ENCODE peak calls at places on chromosome 4, in nine cellular contexts. H is heart right ventricle, G is body of pancreas, S is AG04449, X is mammary epithelial cell, A is heart left ventricle, Y is GM13977, V is kidney, F is cardiac muscle cell. W is an unnamed sample.
A peak's percentile ranks its signal among the peaks of the same experiment; 100 is the strongest.

GRCh38 chr4:139609647-139610046 is 53.6 kb upstream of the SETD7 start:
- DNase-seq in X (peak; percentile 19), H (no peak), F (peak; percentile 28), V (no peak), S (no peak), Y (no peak), G (no peak), A (no peak), W (no peak)

GRCh38 chr4:87038837-87039715 is 104.3 kb downstream of the AFF1 start:
- DNase-seq in H (peak; percentile 71), F (peak; percentile 78), X (peak; percentile 89), S (no peak), A (no peak), V (peak; percentile 91), G (peak; percentile 80), Y (no peak), W (no peak)

GRCh38 chr4:102878901-102879300 is 10.1 kb downstream of the CISD2 start:
- DNase-seq in A (no peak), S (no peak), H (no peak), G (no peak), Y (no peak), F (no peak), X (no peak), V (no peak), W (no peak)

GRCh38 chr4:3362431-3363287 is 69.8 kb downstream of the RGS12 start:
- DNase-seq in G (no peak), Y (no peak), H (no peak), S (no peak), F (no peak), X (no peak), V (no peak), A (no peak), W (no peak)

GRCh38 chr4:146916479-146917076 is 29.1 kb downstream of the TTC29 start:
- DNase-seq in S (peak; percentile 4), X (peak; percentile 3), G (no peak), A (no peak), V (no peak), F (peak; percentile 65), H (no peak), Y (peak; percentile 12), W (peak; percentile 16)

GRCh38 chr4:73731968-73732610 is 8.3 kb upstream of the CXCL8 start:
- DNase-seq in F (no peak), S (no peak), Y (no peak), X (no peak), G (no peak), A (no peak), H (peak; percentile 15), V (no peak), W (no peak)

GRCh38 chr4:71026086-71026485 is 32.6 kb downstream of the DCK start:
- DNase-seq in G (peak; percentile 47), A (no peak), X (peak; percentile 35), V (no peak), S (no peak), F (peak; percentile 73), H (peak; percentile 25), Y (no peak), W (peak; percentile 23)

GRCh38 chr4:158578476-158578875 is 56.8 kb downstream of the RXFP1 start:
- DNase-seq in A (no peak), F (peak; percentile 45), H (no peak), G (no peak), V (no peak), Y (no peak), S (no peak), X (peak; percentile 43), W (peak; percentile 20)

GRCh38 chr4:91170756-91171155 is 1043.6 kb downstream of the CCSER1 start:
- DNase-seq in G (no peak), A (no peak), V (no peak), Y (no peak), S (no peak), F (no peak), H (no peak), X (no peak), W (no peak)

GRCh38 chr4:39812500-39812899 is 114.6 kb downstream of the UBE2K start:
- DNase-seq in V (no peak), G (no peak), X (no peak), F (no peak), A (no peak), H (no peak), S (no peak), Y (no peak), W (no peak)

GRCh38 chr4:176841730-176842129 is 49.0 kb upstream of the VEGFC start:
- DNase-seq in F (peak; percentile 49), A (no peak), X (peak; percentile 76), S (peak; percentile 87), G (no peak), H (no peak), V (no peak), Y (no peak), W (no peak)

GRCh38 chr4:1369091-1369450 is 22.1 kb downstream of the UVSSA start:
- DNase-seq in V (peak; percentile 65), X (no peak), G (no peak), Y (no peak), F (no peak), H (no peak), A (peak; percentile 49), S (no peak), W (no peak)

GRCh38 chr4:16513876-16514275 is 287.6 kb upstream of the TAPT1 start:
- DNase-seq in F (no peak), V (no peak), A (no peak), H (no peak), Y (no peak), S (no peak), X (no peak), G (no peak), W (no peak)

GRCh38 chr4:184843984-184844554 is 18.3 kb upstream of the ACSL1 start:
- DNase-seq in A (no peak), S (no peak), G (no peak), Y (no peak), H (no peak), V (no peak), X (no peak), F (peak; percentile 47), W (no peak)

GRCh38 chr4:69858683-69859082 is 1.3 kb downstream of the SULT1E1 start:
- DNase-seq in S (no peak), G (peak; percentile 41), V (no peak), Y (no peak), X (peak; percentile 78), F (peak; percentile 75), A (no peak), H (no peak), W (no peak)

GRCh38 chr4:54971474-54971950 is 153.9 kb downstream of the KDR start:
- DNase-seq in X (peak; percentile 32), V (no peak), G (no peak), F (peak; percentile 74), S (no peak), H (no peak), A (no peak), Y (peak; percentile 33), W (peak; percentile 22)
- TF ChIP-seq CTCF in X (peak; percentile 75), V (peak; percentile 51), G (peak; percentile 65), F (peak; percentile 71), S (peak; percentile 60), H (peak; percentile 87), A (peak; percentile 79), Y (peak; percentile 55), W (peak; percentile 62)

DNA sequence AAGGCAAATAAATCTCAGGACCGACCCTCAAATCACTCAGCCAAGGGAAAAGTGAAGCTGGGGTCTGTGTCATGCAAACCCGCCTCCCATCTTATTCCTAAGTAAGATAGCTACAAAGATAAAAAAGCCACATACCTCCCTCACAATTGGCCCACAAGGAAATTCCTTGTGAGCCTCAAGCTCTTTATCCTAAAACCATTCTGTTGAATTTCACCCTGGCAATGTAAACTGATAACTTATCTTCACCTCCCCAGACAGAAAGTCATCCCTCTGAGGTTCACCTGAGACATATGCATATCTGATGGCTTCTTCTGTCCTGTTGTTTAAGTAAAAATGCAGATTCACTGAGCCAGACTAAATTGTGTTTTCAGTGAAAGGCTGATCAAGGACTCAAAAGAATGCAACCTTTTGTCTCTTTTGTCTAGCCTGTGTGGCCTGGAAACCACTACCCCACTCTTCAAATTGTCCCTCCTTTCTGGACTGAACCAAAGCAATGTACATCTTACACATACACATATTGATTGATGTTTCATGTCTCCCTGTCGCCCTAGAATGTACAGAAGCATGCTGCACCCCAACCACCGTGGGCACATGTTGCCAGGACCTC is 91.3 kb downstream of the MFAP3L start:
- DNase-seq in H (no peak), X (no peak), G (no peak), F (no peak), S (no peak), Y (no peak), A (no peak), V (no peak), W (no peak)
- TF ChIP-seq CTCF in H (no peak), X (no peak), G (no peak), F (no peak), S (no peak), Y (no peak), A (no peak), V (no peak), W (no peak)

GRCh38 chr4:121165206-121165605 is 1.1 kb upstream of the TNIP3 start:
- DNase-seq in Y (no peak), G (no peak), A (no peak), X (no peak), F (no peak), V (no peak), H (no peak), S (no peak), W (no peak)
- TF ChIP-seq CTCF in Y (no peak), G (no peak), A (no peak), X (no peak), F (no peak), V (no peak), H (no peak), S (no peak), W (no peak)

GRCh38 chr4:55318135-55318534 is 27.9 kb upstream of the SRD5A3 start:
- DNase-seq in H (no peak), A (no peak), S (no peak), G (no peak), Y (no peak), V (no peak), X (no peak), F (peak; percentile 56), W (no peak)

GRCh38 chr4:55311792-55312490 is 34.1 kb upstream of the SRD5A3 start:
- DNase-seq in F (peak; percentile 40), A (no peak), V (no peak), G (no peak), H (no peak), S (no peak), X (no peak), Y (no peak), W (no peak)

GRCh38 chr4:55308071-55308470 is 38.0 kb upstream of the SRD5A3 start:
- DNase-seq in G (no peak), Y (no peak), F (no peak), X (no peak), V (no peak), H (no peak), A (no peak), S (no peak), W (no peak)

DNA sequence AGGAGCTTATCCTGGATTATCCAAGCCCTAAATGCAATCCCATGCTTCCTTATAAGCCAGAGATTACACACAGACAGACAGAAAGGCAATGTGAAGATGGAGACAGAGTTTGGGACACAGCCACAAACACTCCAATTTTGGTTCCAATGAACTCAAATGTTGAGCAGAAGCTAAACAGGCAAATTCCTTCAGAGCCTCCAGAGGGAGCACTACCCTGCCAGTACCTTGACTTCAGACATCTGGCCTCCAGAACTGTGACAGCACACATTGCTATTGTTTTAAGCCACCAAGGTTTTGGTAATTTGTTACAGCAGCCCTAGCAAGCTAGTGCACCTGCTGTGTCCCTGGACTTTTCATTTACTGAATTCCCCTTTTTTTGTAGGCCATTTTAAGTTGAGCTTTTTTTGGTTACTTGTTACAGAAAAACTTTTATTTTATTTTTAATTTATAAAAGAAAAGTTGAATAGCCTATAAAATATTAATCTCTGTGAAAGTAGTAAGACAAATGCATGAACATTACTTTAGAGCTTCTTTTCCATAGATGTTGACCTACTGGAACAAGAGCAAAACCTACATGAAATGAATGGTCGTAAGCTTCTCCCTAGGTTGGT is 33.4 kb upstream of the SRD5A3 start:
- DNase-seq in V (no peak), F (peak; percentile 72), Y (peak; percentile 9), A (no peak), G (peak; percentile 54), X (peak; percentile 25), H (peak; percentile 59), S (no peak), W (peak; percentile 18)
- TF ChIP-seq CTCF in V (peak; percentile 67), F (peak; percentile 79), Y (peak; percentile 63), A (peak; percentile 76), G (peak; percentile 75), X (peak; percentile 71), H (peak; percentile 80), S (peak; percentile 72), W (peak; percentile 83)

W was measured in AG09319.